ENCODE peak calls at places on chromosomes 1 and 21, in six cellular contexts. S is stimulated activated CD4-positive, alpha-beta T cell treated with anti-CD3 and anti-CD28 coated beads, TNF-alpha, amount 100 ng/mL, for 4 hours; H is NCI-H1092; G is AG08396; Y is naive thymus-derived CD8-positive, alpha-beta T cell; U is pancreas. Z is an unnamed sample.

GRCh38 chr1:244218220-244218619 is 167.1 kb downstream of the ZBTB18 start:
- DNase-seq in S (no peak), H (no peak), G (no peak), Y (no peak), U (no peak), Z (no peak)

GRCh38 chr1:59422921-59423575 is 126.2 kb downstream of the FGGY start:
- DNase-seq in S (no peak), H (no peak), G (no peak), Y (no peak), U (peak), Z (no peak)

GRCh38 chr1:172342584-172343245 is 77.8 kb upstream of the C1orf105 start:
- DNase-seq in S (no peak), H (no peak), G (no peak), Y (no peak), U (no peak), Z (no peak)

GRCh38 chr1:218467101-218467728 is 122.1 kb downstream of the TGFB2 start:
- DNase-seq in S (no peak), H (no peak), G (no peak), Y (no peak), U (no peak), Z (no peak)

GRCh38 chr1:230170610-230171009 is 103.6 kb downstream of the GALNT2 start:
- DNase-seq in S (no peak), H (no peak), G (no peak), Y (no peak), U (no peak), Z (no peak)

GRCh38 chr1:19430121-19431068 is 54.9 kb downstream of the CAPZB start:
- DNase-seq in S (no peak), H (no peak), G (peak), Y (no peak), U (no peak), Z (no peak)

GRCh38 chr1:87398644-87399043 is 70.0 kb downstream of the LMO4 start:
- DNase-seq in S (no peak), H (no peak), G (peak), Y (no peak), U (no peak), Z (peak)

GRCh38 chr1:163361123-163361934 is 39.6 kb downstream of the NUF2 start:
- DNase-seq in S (no peak), H (peak), G (peak), Y (no peak), U (no peak), Z (no peak)

GRCh38 chr1:17594026-17594425 is 54.5 kb downstream of the ARHGEF10L start:
- DNase-seq in S (no peak), H (no peak), G (no peak), Y (no peak), U (no peak), Z (no peak)

GRCh38 chr1:46653405-46653853 is 14.7 kb downstream of the ATPAF1 start:
- DNase-seq in S (no peak), H (no peak), G (no peak), Y (no peak), U (no peak), Z (no peak)

GRCh38 chr1:205374205-205375078 is 17.7 kb upstream of the KLHDC8A start:
- DNase-seq in S (no peak), H (no peak), G (peak), Y (no peak), U (no peak), Z (peak)

GRCh38 chr1:206105612-206106011 is 11.6 kb downstream of the AVPR1B start:
- DNase-seq in S (no peak), H (no peak), G (no peak), Y (no peak), U (no peak), Z (no peak)

GRCh38 chr1:11729498-11730428 is 6.2 kb upstream of the AGTRAP start:
- DNase-seq in S (no peak), H (no peak), G (no peak), Y (no peak), U (no peak), Z (no peak)

GRCh38 chr1:35443768-35444518 is 113.3 kb downstream of the KIAA0319L start:
- DNase-seq in S (no peak), H (no peak), G (no peak), Y (peak), U (no peak), Z (no peak)

GRCh38 chr1:114648503-114648902 is 21.3 kb downstream of the DENND2C start:
- DNase-seq in S (no peak), H (no peak), G (no peak), Y (no peak), U (no peak), Z (no peak)

GRCh38 chr1:247366926-247367325 is 35.3 kb upstream of the ZNF496 start:
- DNase-seq in S (no peak), H (no peak), G (no peak), Y (no peak), U (no peak), Z (no peak)

GRCh38 chr1:170885551-170885950 is 49.8 kb upstream of the MROH9 start:
- DNase-seq in S (no peak), H (no peak), G (no peak), Y (no peak), U (no peak), Z (no peak)

GRCh38 chr1:14304381-14304865 is 294.1 kb upstream of the KAZN start:
- DNase-seq in S (no peak), H (no peak), G (peak), Y (no peak), U (no peak), Z (peak)

GRCh38 chr1:202860744-202861419 is 28.1 kb downstream of the RABIF start:
- DNase-seq in S (no peak), H (peak), G (peak), Y (peak), U (peak), Z (no peak)

GRCh38 chr1:109927908-109928307 is 17.3 kb downstream of the CSF1 start:
- DNase-seq in S (no peak), H (no peak), G (no peak), Y (no peak), U (peak), Z (no peak)

GRCh38 chr1:70420320-70420719 is 9.3 kb downstream of the CTH start:
- DNase-seq in S (no peak), H (no peak), G (no peak), Y (no peak), U (no peak), Z (no peak)

GRCh38 chr21:31343680-31344480 is at the start of gene TIAM1:
- DNase-seq in S (no peak), H (no peak), G (peak), Y (peak), U (no peak), Z (no peak)

GRCh38 chr1:17933991-17934390 is 173.6 kb upstream of the IGSF21 start:
- DNase-seq in S (no peak), H (no peak), G (no peak), Y (no peak), U (no peak), Z (no peak)

GRCh38 chr1:211632117-211632807 is 43.2 kb downstream of the NEK2 start:
- DNase-seq in S (no peak), H (no peak), G (no peak), Y (no peak), U (no peak), Z (no peak)

GRCh38 chr1:198662821-198663220 is 24.0 kb downstream of the PTPRC start:
- DNase-seq in S (no peak), H (no peak), G (no peak), Y (no peak), U (no peak), Z (no peak)

GRCh38 chr1:35111106-35111505 is 31.9 kb downstream of the ZMYM1 start:
- DNase-seq in S (no peak), H (no peak), G (peak), Y (no peak), U (no peak), Z (peak)

GRCh38 chr1:207316622-207317510 is 4.6 kb upstream of the CD55 start:
- DNase-seq in S (no peak), H (no peak), G (no peak), Y (no peak), U (peak), Z (no peak)

GRCh38 chr1:35264861-35265260 is 3.6 kb upstream of the ZMYM4 start:
- DNase-seq in S (no peak), H (no peak), G (peak), Y (no peak), U (peak), Z (no peak)

GRCh38 chr1:225677350-225678124 is 24.6 kb upstream of the ENAH start:
- DNase-seq in S (no peak), H (peak), G (no peak), Y (no peak), U (no peak), Z (no peak)

GRCh38 chr1:21264913-21265312 is 25.4 kb downstream of the ECE1 start:
- DNase-seq in S (no peak), H (no peak), G (no peak), Y (no peak), U (no peak), Z (no peak)

GRCh38 chr1:89724369-89725015 is 91.6 kb downstream of the LRRC8C start:
- DNase-seq in S (peak), H (no peak), G (no peak), Y (no peak), U (no peak), Z (no peak)

GRCh38 chr1:54808443-54809207 is 7.5 kb upstream of the TTC22 start:
- DNase-seq in S (no peak), H (no peak), G (no peak), Y (no peak), U (no peak), Z (no peak)

GRCh38 chr1:200410566-200410878 is 686 bp upstream of the ZNF281 start:
- DNase-seq in S (no peak), H (peak), G (no peak), Y (no peak), U (peak), Z (no peak)